ENCODE peak calls at places on chromosomes 11 and 22, in seven cellular contexts. E, G, M, K, Y, S and X are unnamed samples.

GRCh38 chr11:31114437-31114836 is 255.1 kb downstream of the DCDC1 start:
- DNase-seq in E (no peak), G (no peak), M (no peak), K (no peak), Y (no peak), S (no peak), X (no peak)

GRCh38 chr11:59429924-59430516 is 3.8 kb upstream of the OR5A2 start:
- DNase-seq in E (peak; percentile 34), G (no peak), M (peak; percentile 48), K (no peak), Y (peak; percentile 82), S (peak; percentile 61), X (peak; percentile 35)

GRCh38 chr11:89177691-89178231 is at the start of gene TYR:
- DNase-seq in E (no peak), G (no peak), M (no peak), K (no peak), Y (no peak), S (no peak), X (no peak)

GRCh38 chr11:126421243-126421642 is 65.8 kb downstream of the ST3GAL4 start:
- DNase-seq in E (no peak), G (no peak), M (no peak), K (no peak), Y (no peak), S (no peak), X (no peak)

GRCh38 chr11:125517116-125517804 is 21.2 kb upstream of the FEZ1 start:
- DNase-seq in E (peak; percentile 61), G (no peak), M (peak; percentile 76), K (no peak), Y (peak; percentile 100), S (no peak), X (no peak)

GRCh38 chr11:130071211-130071712 is 1.6 kb downstream of the APLP2 start:
- DNase-seq in E (no peak), G (no peak), M (no peak), K (no peak), Y (no peak), S (no peak), X (no peak)

GRCh38 chr11:64086263-64086938 is 50.7 kb downstream of the FLRT1 start:
- DNase-seq in E (no peak), G (peak; percentile 43), M (no peak), K (peak; percentile 88), Y (no peak), S (no peak), X (no peak)

GRCh38 chr11:88414385-88414861 is 76.9 kb upstream of the CTSC start:
- DNase-seq in E (peak; percentile 4), G (no peak), M (no peak), K (peak; percentile 72), Y (no peak), S (no peak), X (peak; percentile 44)

GRCh38 chr11:73286240-73286810 is 14.2 kb downstream of the P2RY6 start:
- DNase-seq in E (no peak), G (no peak), M (no peak), K (no peak), Y (peak; percentile 60), S (no peak), X (no peak)

GRCh38 chr11:122101625-122102291 is 14.3 kb downstream of the BLID start:
- DNase-seq in E (peak; percentile 58), G (no peak), M (peak; percentile 63), K (peak; percentile 89), Y (peak; percentile 87), S (no peak), X (no peak)

GRCh38 chr11:119876841-119877240 is 147.8 kb upstream of the NECTIN1 start:
- DNase-seq in E (no peak), G (no peak), M (no peak), K (no peak), Y (no peak), S (no peak), X (no peak)

GRCh38 chr11:92136792-92137191 is 87.8 kb upstream of the FAT3 start:
- DNase-seq in E (no peak), G (no peak), M (no peak), K (no peak), Y (peak; percentile 65), S (no peak), X (no peak)

GRCh38 chr11:31237819-31238771 is 131.4 kb downstream of the DCDC1 start:
- DNase-seq in E (no peak), G (no peak), M (no peak), K (no peak), Y (peak; percentile 77), S (no peak), X (no peak)

GRCh38 chr22:47192651-47193437 is 430.4 kb downstream of the TBC1D22A start:
- DNase-seq in E (no peak), G (peak; percentile 25), M (no peak), K (peak; percentile 50), Y (no peak), S (no peak), X (no peak)

GRCh38 chr11:19275496-19275895 is 34.8 kb upstream of the E2F8 start:
- DNase-seq in E (no peak), G (no peak), M (no peak), K (no peak), Y (no peak), S (no peak), X (no peak)

GRCh38 chr11:37504925-37505324 is 906.9 kb upstream of the RAG2 start:
- DNase-seq in E (no peak), G (no peak), M (no peak), K (no peak), Y (no peak), S (no peak), X (no peak)

GRCh38 chr11:71372693-71373657 is 75.2 kb downstream of the DHCR7 start:
- DNase-seq in E (no peak), G (no peak), M (no peak), K (no peak), Y (peak; percentile 35), S (peak; percentile 53), X (no peak)

GRCh38 chr11:1125803-1126202 is 31.9 kb upstream of the MUC5AC start:
- DNase-seq in E (no peak), G (peak; percentile 11), M (no peak), K (peak; percentile 47), Y (no peak), S (no peak), X (no peak)

GRCh38 chr11:66854231-66854661 is 2.6 kb upstream of the LRFN4 start:
- DNase-seq in E (no peak), G (no peak), M (no peak), K (no peak), Y (no peak), S (no peak), X (no peak)

GRCh38 chr11:61037694-61038093 is 64.6 kb upstream of the CD5 start:
- DNase-seq in E (no peak), G (peak; percentile 75), M (no peak), K (peak; percentile 53), Y (no peak), S (no peak), X (no peak)

DNA sequence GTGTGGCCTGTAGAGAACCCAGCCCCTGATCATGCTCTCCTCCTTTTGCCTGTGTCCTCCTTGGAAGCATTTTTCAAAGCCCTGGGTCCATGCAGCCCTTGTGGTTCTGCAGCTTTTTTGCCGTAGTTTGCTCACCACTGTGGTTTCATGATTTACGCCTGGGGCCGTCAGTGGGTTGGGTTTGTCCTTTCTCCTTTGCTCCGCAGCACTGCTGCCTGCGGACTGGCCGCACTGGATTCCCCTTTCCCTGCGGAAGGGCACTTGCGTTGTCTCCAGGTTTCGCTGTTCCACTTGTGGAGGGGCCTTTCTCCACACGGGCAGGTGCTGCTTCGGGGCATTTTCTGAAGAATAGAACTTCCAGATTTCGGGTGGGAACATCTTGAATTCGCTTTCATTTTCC is 1260.9 kb downstream of the BRD1 start:
- DNase-seq in E (no peak), G (no peak), M (no peak), K (no peak), Y (no peak), S (no peak), X (no peak)
- H3K4me3 ChIP-seq in E (no peak overlapping the region), G (no peak overlapping the region), M (no peak overlapping the region), K (no peak overlapping the region), Y (no peak overlapping the region), S (no peak overlapping the region), X (no peak overlapping the region)

DNA sequence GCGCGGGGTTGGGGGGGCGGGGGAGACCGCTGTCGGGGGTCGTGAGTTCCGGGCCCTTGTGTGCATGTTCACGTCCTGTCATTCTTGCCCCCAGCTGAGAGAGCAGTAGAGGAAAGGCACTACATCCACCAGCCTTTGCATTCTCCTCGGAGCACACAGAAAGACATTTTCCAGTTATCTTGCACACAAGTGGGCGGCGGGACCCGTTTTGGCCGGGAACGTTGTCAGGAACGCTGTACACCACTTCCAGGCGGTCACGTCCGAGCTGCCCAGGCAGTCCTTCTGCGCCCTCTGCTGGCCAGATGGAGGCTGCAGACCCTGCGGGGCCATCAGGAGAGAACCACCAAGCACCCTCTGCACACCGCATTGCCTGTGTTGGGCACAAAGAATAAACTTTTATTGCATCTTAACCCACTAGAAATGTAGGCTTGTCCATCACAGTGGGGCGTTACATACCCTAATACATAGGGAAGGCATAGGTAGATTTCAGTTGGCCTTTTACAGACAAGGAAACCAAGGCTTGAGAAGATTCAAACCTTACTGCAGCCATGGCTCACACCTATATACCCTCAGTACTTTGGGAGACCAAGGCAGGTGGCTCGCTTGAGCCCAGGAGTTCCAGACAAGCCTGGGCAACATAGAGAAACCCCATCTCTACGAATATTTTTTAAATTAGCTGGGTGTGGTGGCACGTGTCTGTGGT is 2.8 kb upstream of the CDKN1C start:
- DNase-seq in E (peak; percentile 86), G (peak; percentile 96), M (peak; percentile 98), K (peak; percentile 96), Y (peak; percentile 91), S (no peak), X (peak; percentile 56)
- TF ChIP-seq POLR2AphosphoS5 in E (no peak), G (no peak), M (no peak), K (no peak), Y (no peak), S (no peak), X (no peak)

DNA sequence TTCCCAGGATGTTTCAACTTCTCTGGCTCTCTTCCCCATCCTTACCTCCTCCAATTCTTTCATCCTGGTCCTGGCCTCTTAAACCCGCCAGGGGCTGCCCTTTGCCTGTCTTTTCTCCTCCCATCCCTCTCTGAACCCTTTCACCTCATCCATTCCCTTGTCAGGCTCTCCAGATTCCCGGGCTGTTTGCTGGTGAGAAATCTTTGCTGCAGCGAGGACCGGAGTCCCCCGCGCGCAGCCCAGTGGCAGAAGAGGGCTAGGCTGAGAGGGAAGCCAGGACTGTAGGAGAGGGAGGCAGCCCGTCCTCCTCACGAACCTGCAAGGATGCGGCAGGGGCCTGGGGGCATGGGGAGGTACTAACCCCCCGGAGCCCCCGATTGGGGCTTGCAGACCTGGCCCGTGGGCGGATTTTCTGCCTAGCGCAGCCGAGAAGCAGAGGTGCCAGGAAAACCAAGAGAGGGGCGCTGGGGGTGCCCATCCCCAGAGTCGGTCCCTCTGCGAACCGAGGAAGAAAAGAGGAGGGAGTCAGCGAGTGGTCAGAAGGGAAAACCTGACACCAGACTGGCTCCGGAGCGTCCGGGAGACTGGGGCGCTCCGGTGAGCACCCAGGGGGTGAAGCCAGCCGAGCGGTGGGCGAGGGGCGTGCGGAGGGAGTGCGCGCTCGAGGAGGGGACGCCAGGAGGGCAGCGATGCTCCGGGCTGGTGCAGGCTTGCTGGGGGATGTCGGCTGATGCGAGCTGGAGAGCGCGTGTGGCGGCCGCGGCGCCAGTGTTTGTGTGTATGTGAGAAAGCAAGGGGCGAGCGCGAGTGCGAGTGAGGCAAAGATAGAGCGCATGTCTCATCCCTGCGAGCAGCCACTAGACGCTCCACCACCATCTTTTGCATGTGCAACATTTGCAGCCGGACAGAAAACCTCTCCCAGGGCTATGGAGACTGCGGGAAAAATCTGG is at the start of gene GRIA4:
- DNase-seq in E (peak; percentile 79), G (peak; percentile 27), M (peak; percentile 80), K (peak; percentile 75), Y (peak; percentile 74), S (no peak), X (no peak)
- TF ChIP-seq CTCF in E (no peak), G (no peak), M (no peak), K (no peak), Y (no peak), S (no peak), X (no peak)

GRCh38 chr22:20508815-20509271 is 1.4 kb downstream of the MED15 start:
- DNase-seq in E (no peak), G (no peak), M (no peak), K (no peak), Y (no peak), S (no peak), X (peak; percentile 6)
- H3K4me3 ChIP-seq in E (peak overlapping the region; percentile 67), G (peak overlapping the region; percentile 84), M (peak overlapping the region; percentile 17), K (peak overlapping the region; percentile 81), Y (peak overlapping the region; percentile 76), S (peak overlapping the region; percentile 95), X (peak overlapping the region; percentile 56)